ENCODE peak calls at places on chromosome 14, in nine cellular contexts. One of them, this sample, is unnamed.

GRCh38 chr14:83120187-83120586 is 1586.5 kb upstream of the SEL1L start:
- DNase-seq in tibial artery: no peak
- DNase-seq in colonic mucosa: no peak
- DNase-seq in CD4-positive, CD25-positive, alpha-beta regulatory T cell: no peak
- DNase-seq in astrocyte of the spinal cord: no peak
- DNase-seq in BE2C: no peak
- DNase-seq in AG10803: no peak
- DNase-seq in bronchial epithelial cell: peak; percentile 64
- DNase-seq in GM06990: no peak
- DNase-seq in this sample: no peak

GRCh38 chr14:68616255-68616902 is 176.5 kb downstream of the ZFP36L1 start:
- DNase-seq in tibial artery: no peak
- DNase-seq in colonic mucosa: no peak
- DNase-seq in CD4-positive, CD25-positive, alpha-beta regulatory T cell: peak; percentile 34
- DNase-seq in astrocyte of the spinal cord: peak; percentile 63
- DNase-seq in BE2C: no peak
- DNase-seq in AG10803: no peak
- DNase-seq in bronchial epithelial cell: peak; percentile 17
- DNase-seq in GM06990: peak; percentile 26
- DNase-seq in this sample: no peak

GRCh38 chr14:97402279-97402678 is 605.1 kb downstream of the VRK1 start:
- DNase-seq in tibial artery: no peak
- DNase-seq in colonic mucosa: peak; percentile 66
- DNase-seq in CD4-positive, CD25-positive, alpha-beta regulatory T cell: no peak
- DNase-seq in astrocyte of the spinal cord: no peak
- DNase-seq in BE2C: no peak
- DNase-seq in AG10803: no peak
- DNase-seq in bronchial epithelial cell: no peak
- DNase-seq in GM06990: no peak
- DNase-seq in this sample: no peak

GRCh38 chr14:68740798-68741480 is 51.9 kb downstream of the ZFP36L1 start:
- DNase-seq in tibial artery: no peak
- DNase-seq in colonic mucosa: no peak
- DNase-seq in CD4-positive, CD25-positive, alpha-beta regulatory T cell: no peak
- DNase-seq in astrocyte of the spinal cord: no peak
- DNase-seq in BE2C: no peak
- DNase-seq in AG10803: no peak
- DNase-seq in bronchial epithelial cell: no peak
- DNase-seq in GM06990: no peak
- DNase-seq in this sample: no peak

GRCh38 chr14:104972301-104973211 is 5.6 kb downstream of the AHNAK2 start:
- DNase-seq in tibial artery: peak; percentile 91
- DNase-seq in colonic mucosa: peak; percentile 78
- DNase-seq in CD4-positive, CD25-positive, alpha-beta regulatory T cell: no peak
- DNase-seq in astrocyte of the spinal cord: peak; percentile 36
- DNase-seq in BE2C: peak; percentile 20
- DNase-seq in AG10803: peak; percentile 80
- DNase-seq in bronchial epithelial cell: peak; percentile 95
- DNase-seq in GM06990: no peak
- DNase-seq in this sample: peak; percentile 90

GRCh38 chr14:74425525-74426201 is 347 bp downstream of the SYNDIG1L start:
- DNase-seq in tibial artery: peak; percentile 65
- DNase-seq in colonic mucosa: peak; percentile 25
- DNase-seq in CD4-positive, CD25-positive, alpha-beta regulatory T cell: peak; percentile 17
- DNase-seq in astrocyte of the spinal cord: no peak
- DNase-seq in BE2C: no peak
- DNase-seq in AG10803: no peak
- DNase-seq in bronchial epithelial cell: no peak
- DNase-seq in GM06990: no peak
- DNase-seq in this sample: peak; percentile 26

GRCh38 chr14:89855961-89856360 is 98.6 kb downstream of the EFCAB11 start:
- DNase-seq in tibial artery: no peak
- DNase-seq in colonic mucosa: no peak
- DNase-seq in CD4-positive, CD25-positive, alpha-beta regulatory T cell: no peak
- DNase-seq in astrocyte of the spinal cord: peak; percentile 91
- DNase-seq in BE2C: no peak
- DNase-seq in AG10803: peak; percentile 86
- DNase-seq in bronchial epithelial cell: peak; percentile 70
- DNase-seq in GM06990: no peak
- DNase-seq in this sample: no peak

GRCh38 chr14:58637391-58638230 is at the start of gene DACT1:
- DNase-seq in tibial artery: peak; percentile 81
- DNase-seq in colonic mucosa: peak; percentile 59
- DNase-seq in CD4-positive, CD25-positive, alpha-beta regulatory T cell: peak; percentile 67
- DNase-seq in astrocyte of the spinal cord: peak; percentile 87
- DNase-seq in BE2C: peak; percentile 51
- DNase-seq in AG10803: peak; percentile 80
- DNase-seq in bronchial epithelial cell: no peak
- DNase-seq in GM06990: peak; percentile 66
- DNase-seq in this sample: peak; percentile 38

GRCh38 chr14:73913256-73913655 is 26.6 kb downstream of the ZNF410 start:
- DNase-seq in tibial artery: no peak
- DNase-seq in colonic mucosa: no peak
- DNase-seq in CD4-positive, CD25-positive, alpha-beta regulatory T cell: no peak
- DNase-seq in astrocyte of the spinal cord: peak; percentile 55
- DNase-seq in BE2C: no peak
- DNase-seq in AG10803: no peak
- DNase-seq in bronchial epithelial cell: no peak
- DNase-seq in GM06990: no peak
- DNase-seq in this sample: no peak

GRCh38 chr14:30445852-30446251 is 113.1 kb upstream of the G2E3 start:
- DNase-seq in tibial artery: no peak
- DNase-seq in colonic mucosa: no peak
- DNase-seq in CD4-positive, CD25-positive, alpha-beta regulatory T cell: no peak
- DNase-seq in astrocyte of the spinal cord: no peak
- DNase-seq in BE2C: no peak
- DNase-seq in AG10803: no peak
- DNase-seq in bronchial epithelial cell: no peak
- DNase-seq in GM06990: no peak
- DNase-seq in this sample: no peak

GRCh38 chr14:25048170-25049126 is 1.5 kb downstream of the STXBP6 start:
- DNase-seq in tibial artery: no peak
- DNase-seq in colonic mucosa: peak; percentile 46
- DNase-seq in CD4-positive, CD25-positive, alpha-beta regulatory T cell: no peak
- DNase-seq in astrocyte of the spinal cord: peak; percentile 60
- DNase-seq in BE2C: no peak
- DNase-seq in AG10803: peak; percentile 85
- DNase-seq in bronchial epithelial cell: peak; percentile 48
- DNase-seq in GM06990: no peak
- DNase-seq in this sample: peak; percentile 66

GRCh38 chr14:68693926-68694325 is 98.9 kb downstream of the ZFP36L1 start:
- DNase-seq in tibial artery: peak; percentile 48
- DNase-seq in colonic mucosa: no peak
- DNase-seq in CD4-positive, CD25-positive, alpha-beta regulatory T cell: no peak
- DNase-seq in astrocyte of the spinal cord: no peak
- DNase-seq in BE2C: no peak
- DNase-seq in AG10803: no peak
- DNase-seq in bronchial epithelial cell: no peak
- DNase-seq in GM06990: no peak
- DNase-seq in this sample: no peak

GRCh38 chr14:100149789-100150611 is 9.4 kb downstream of the DEGS2 start:
- DNase-seq in tibial artery: no peak
- DNase-seq in colonic mucosa: peak; percentile 86
- DNase-seq in CD4-positive, CD25-positive, alpha-beta regulatory T cell: no peak
- DNase-seq in astrocyte of the spinal cord: no peak
- DNase-seq in BE2C: no peak
- DNase-seq in AG10803: no peak
- DNase-seq in bronchial epithelial cell: peak; percentile 23
- DNase-seq in GM06990: no peak
- DNase-seq in this sample: no peak

GRCh38 chr14:76203086-76204001 is 51.6 kb downstream of the GPATCH2L start:
- DNase-seq in tibial artery: no peak
- DNase-seq in colonic mucosa: no peak
- DNase-seq in CD4-positive, CD25-positive, alpha-beta regulatory T cell: no peak
- DNase-seq in astrocyte of the spinal cord: peak; percentile 95
- DNase-seq in BE2C: no peak
- DNase-seq in AG10803: peak; percentile 71
- DNase-seq in bronchial epithelial cell: peak; percentile 90
- DNase-seq in GM06990: peak; percentile 66
- DNase-seq in this sample: peak; percentile 85

GRCh38 chr14:91417134-91417982 is at the start of gene CCDC88C:
- DNase-seq in tibial artery: no peak
- DNase-seq in colonic mucosa: peak; percentile 80
- DNase-seq in CD4-positive, CD25-positive, alpha-beta regulatory T cell: peak; percentile 83
- DNase-seq in astrocyte of the spinal cord: peak; percentile 23
- DNase-seq in BE2C: peak; percentile 70
- DNase-seq in AG10803: no peak
- DNase-seq in bronchial epithelial cell: peak; percentile 40
- DNase-seq in GM06990: peak; percentile 80
- DNase-seq in this sample: peak; percentile 63

GRCh38 chr14:94406910-94407309 is 18.5 kb upstream of the SERPINA1 start:
- DNase-seq in tibial artery: no peak
- DNase-seq in colonic mucosa: no peak
- DNase-seq in CD4-positive, CD25-positive, alpha-beta regulatory T cell: no peak
- DNase-seq in astrocyte of the spinal cord: no peak
- DNase-seq in BE2C: no peak
- DNase-seq in AG10803: no peak
- DNase-seq in bronchial epithelial cell: no peak
- DNase-seq in GM06990: no peak
- DNase-seq in this sample: no peak

GRCh38 chr14:68759912-68760311 is 33.0 kb downstream of the ZFP36L1 start:
- DNase-seq in tibial artery: no peak
- DNase-seq in colonic mucosa: no peak
- DNase-seq in CD4-positive, CD25-positive, alpha-beta regulatory T cell: no peak
- DNase-seq in astrocyte of the spinal cord: no peak
- DNase-seq in BE2C: no peak
- DNase-seq in AG10803: no peak
- DNase-seq in bronchial epithelial cell: no peak
- DNase-seq in GM06990: no peak
- DNase-seq in this sample: no peak

GRCh38 chr14:39169541-39169900 is 612 bp downstream of the TRAPPC6B start:
- DNase-seq in tibial artery: no peak
- DNase-seq in colonic mucosa: peak; percentile 24
- DNase-seq in CD4-positive, CD25-positive, alpha-beta regulatory T cell: peak; percentile 7
- DNase-seq in astrocyte of the spinal cord: peak; percentile 14
- DNase-seq in BE2C: no peak
- DNase-seq in AG10803: no peak
- DNase-seq in bronchial epithelial cell: peak; percentile 39
- DNase-seq in GM06990: no peak
- DNase-seq in this sample: no peak

GRCh38 chr14:68819260-68819691 is 26.4 kb upstream of the ZFP36L1 start:
- DNase-seq in tibial artery: no peak
- DNase-seq in colonic mucosa: peak; percentile 67
- DNase-seq in CD4-positive, CD25-positive, alpha-beta regulatory T cell: no peak
- DNase-seq in astrocyte of the spinal cord: peak; percentile 80
- DNase-seq in BE2C: no peak
- DNase-seq in AG10803: peak; percentile 51
- DNase-seq in bronchial epithelial cell: peak; percentile 91
- DNase-seq in GM06990: no peak
- DNase-seq in this sample: peak; percentile 10

GRCh38 chr14:63857467-63858030 is 4.7 kb downstream of the SYNE2 start:
- DNase-seq in tibial artery: no peak
- DNase-seq in colonic mucosa: no peak
- DNase-seq in CD4-positive, CD25-positive, alpha-beta regulatory T cell: peak; percentile 70
- DNase-seq in astrocyte of the spinal cord: no peak
- DNase-seq in BE2C: no peak
- DNase-seq in AG10803: no peak
- DNase-seq in bronchial epithelial cell: peak; percentile 84
- DNase-seq in GM06990: no peak
- DNase-seq in this sample: no peak

GRCh38 chr14:106134901-106135300 is 608.5 kb downstream of the TMEM121 start:
- DNase-seq in tibial artery: no peak
- DNase-seq in colonic mucosa: no peak
- DNase-seq in CD4-positive, CD25-positive, alpha-beta regulatory T cell: no peak
- DNase-seq in astrocyte of the spinal cord: no peak
- DNase-seq in BE2C: no peak
- DNase-seq in AG10803: no peak
- DNase-seq in bronchial epithelial cell: no peak
- DNase-seq in GM06990: no peak
- DNase-seq in this sample: no peak

GRCh38 chr14:34237098-34237497 is 224.9 kb downstream of the SPTSSA start:
- DNase-seq in tibial artery: no peak
- DNase-seq in colonic mucosa: no peak
- DNase-seq in CD4-positive, CD25-positive, alpha-beta regulatory T cell: no peak
- DNase-seq in astrocyte of the spinal cord: no peak
- DNase-seq in BE2C: no peak
- DNase-seq in AG10803: no peak
- DNase-seq in bronchial epithelial cell: peak; percentile 86
- DNase-seq in GM06990: no peak
- DNase-seq in this sample: no peak

GRCh38 chr14:56210570-56210969 is 92.4 kb downstream of the PELI2 start:
- DNase-seq in tibial artery: no peak
- DNase-seq in colonic mucosa: no peak
- DNase-seq in CD4-positive, CD25-positive, alpha-beta regulatory T cell: no peak
- DNase-seq in astrocyte of the spinal cord: no peak
- DNase-seq in BE2C: no peak
- DNase-seq in AG10803: peak; percentile 48
- DNase-seq in bronchial epithelial cell: no peak
- DNase-seq in GM06990: no peak
- DNase-seq in this sample: no peak

GRCh38 chr14:23613242-23614070 is 22.7 kb upstream of the DHRS2 start:
- DNase-seq in tibial artery: no peak
- DNase-seq in colonic mucosa: peak; percentile 45
- DNase-seq in CD4-positive, CD25-positive, alpha-beta regulatory T cell: no peak
- DNase-seq in astrocyte of the spinal cord: no peak
- DNase-seq in BE2C: no peak
- DNase-seq in AG10803: no peak
- DNase-seq in bronchial epithelial cell: no peak
- DNase-seq in GM06990: no peak
- DNase-seq in this sample: no peak
- H3K4me3 ChIP-seq in tibial artery: no peak overlapping the region
- H3K4me3 ChIP-seq in colonic mucosa: no peak overlapping the region
- H3K4me3 ChIP-seq in CD4-positive, CD25-positive, alpha-beta regulatory T cell: no peak overlapping the region
- H3K4me3 ChIP-seq in astrocyte of the spinal cord: no peak overlapping the region
- H3K4me3 ChIP-seq in BE2C: no peak overlapping the region
- H3K4me3 ChIP-seq in AG10803: no peak overlapping the region
- H3K4me3 ChIP-seq in bronchial epithelial cell: no peak overlapping the region
- H3K4me3 ChIP-seq in GM06990: no peak overlapping the region
- H3K4me3 ChIP-seq in this sample: no peak overlapping the region

GRCh38 chr14:54881235-54881760 is 21.3 kb downstream of the GCH1 start:
- DNase-seq in tibial artery: no peak
- DNase-seq in colonic mucosa: peak; percentile 45
- DNase-seq in CD4-positive, CD25-positive, alpha-beta regulatory T cell: peak; percentile 90
- DNase-seq in astrocyte of the spinal cord: peak; percentile 59
- DNase-seq in BE2C: no peak
- DNase-seq in AG10803: peak; percentile 70
- DNase-seq in bronchial epithelial cell: peak; percentile 72
- DNase-seq in GM06990: peak; percentile 67
- DNase-seq in this sample: peak; percentile 6
- H3K4me3 ChIP-seq in tibial artery: peak overlapping the region; percentile 53
- H3K4me3 ChIP-seq in colonic mucosa: peak overlapping the region; percentile 26
- H3K4me3 ChIP-seq in CD4-positive, CD25-positive, alpha-beta regulatory T cell: peak overlapping the region; percentile 90
- H3K4me3 ChIP-seq in astrocyte of the spinal cord: peak overlapping the region; percentile 35
- H3K4me3 ChIP-seq in BE2C: peak overlapping the region; percentile 52
- H3K4me3 ChIP-seq in AG10803: peak overlapping the region; percentile 55
- H3K4me3 ChIP-seq in bronchial epithelial cell: peak overlapping the region; percentile 38
- H3K4me3 ChIP-seq in GM06990: peak overlapping the region; percentile 55
- H3K4me3 ChIP-seq in this sample: peak overlapping the region; percentile 46

GRCh38 chr14:92994131-92994676 is 71.3 kb downstream of the CHGA start:
- DNase-seq in tibial artery: no peak
- DNase-seq in colonic mucosa: no peak
- DNase-seq in CD4-positive, CD25-positive, alpha-beta regulatory T cell: no peak
- DNase-seq in astrocyte of the spinal cord: no peak
- DNase-seq in BE2C: no peak
- DNase-seq in AG10803: no peak
- DNase-seq in bronchial epithelial cell: no peak
- DNase-seq in GM06990: no peak
- DNase-seq in this sample: no peak
- H3K4me3 ChIP-seq in tibial artery: no peak overlapping the region
- H3K4me3 ChIP-seq in colonic mucosa: no peak overlapping the region
- H3K4me3 ChIP-seq in CD4-positive, CD25-positive, alpha-beta regulatory T cell: no peak overlapping the region
- H3K4me3 ChIP-seq in astrocyte of the spinal cord: no peak overlapping the region
- H3K4me3 ChIP-seq in BE2C: no peak overlapping the region
- H3K4me3 ChIP-seq in AG10803: no peak overlapping the region
- H3K4me3 ChIP-seq in bronchial epithelial cell: no peak overlapping the region
- H3K4me3 ChIP-seq in GM06990: no peak overlapping the region
- H3K4me3 ChIP-seq in this sample: no peak overlapping the region

GRCh38 chr14:32703246-32703645 is 235.4 kb upstream of the NPAS3 start:
- DNase-seq in tibial artery: no peak
- DNase-seq in colonic mucosa: no peak
- DNase-seq in CD4-positive, CD25-positive, alpha-beta regulatory T cell: no peak
- DNase-seq in astrocyte of the spinal cord: peak; percentile 66
- DNase-seq in BE2C: no peak
- DNase-seq in AG10803: peak; percentile 66
- DNase-seq in bronchial epithelial cell: no peak
- DNase-seq in GM06990: no peak
- DNase-seq in this sample: no peak
- H3K4me3 ChIP-seq in tibial artery: peak overlapping the region; percentile 12
- H3K4me3 ChIP-seq in colonic mucosa: no peak overlapping the region
- H3K4me3 ChIP-seq in CD4-positive, CD25-positive, alpha-beta regulatory T cell: no peak overlapping the region
- H3K4me3 ChIP-seq in astrocyte of the spinal cord: no peak overlapping the region
- H3K4me3 ChIP-seq in BE2C: no peak overlapping the region
- H3K4me3 ChIP-seq in AG10803: no peak overlapping the region
- H3K4me3 ChIP-seq in bronchial epithelial cell: no peak overlapping the region
- H3K4me3 ChIP-seq in GM06990: no peak overlapping the region
- H3K4me3 ChIP-seq in this sample: no peak overlapping the region